ENCODE peak calls at places on chromosomes 12 and 14, in five cellular contexts. One of them, this sample, is unnamed.
A peak's percentile ranks its signal among the peaks of the same experiment; 100 is the strongest.

GRCh38 chr12:38823743-38824142 is 81.6 kb downstream of the CPNE8 start:
- DNase-seq in germinal center: no peak
- DNase-seq in NCI-H345: no peak
- DNase-seq in uterus: no peak
- DNase-seq in HS-5: peak; percentile 18
- DNase-seq in this sample: no peak

GRCh38 chr12:51270847-51271518 is 768 bp upstream of the SMAGP start:
- DNase-seq in germinal center: peak; percentile 18
- DNase-seq in NCI-H345: no peak
- DNase-seq in uterus: no peak
- DNase-seq in HS-5: peak; percentile 87
- DNase-seq in this sample: peak; percentile 76

GRCh38 chr12:71945883-71946282 is 7.2 kb downstream of the TPH2 start:
- DNase-seq in germinal center: no peak
- DNase-seq in NCI-H345: no peak
- DNase-seq in uterus: no peak
- DNase-seq in HS-5: no peak
- DNase-seq in this sample: no peak

GRCh38 chr14:73502017-73502619 is 11.4 kb downstream of the RIOX1 start:
- DNase-seq in germinal center: no peak
- DNase-seq in NCI-H345: no peak
- DNase-seq in uterus: no peak
- DNase-seq in HS-5: no peak
- DNase-seq in this sample: no peak

GRCh38 chr14:79369359-79370332 is 841.7 kb downstream of the DIO2 start:
- DNase-seq in germinal center: no peak
- DNase-seq in NCI-H345: no peak
- DNase-seq in uterus: peak; percentile 79
- DNase-seq in HS-5: peak; percentile 84
- DNase-seq in this sample: peak; percentile 62

GRCh38 chr14:35963209-35963608 is 137.1 kb downstream of the BRMS1L start:
- DNase-seq in germinal center: peak; percentile 8
- DNase-seq in NCI-H345: no peak
- DNase-seq in uterus: no peak
- DNase-seq in HS-5: no peak
- DNase-seq in this sample: no peak

GRCh38 chr14:70885343-70886014 is 21.8 kb upstream of the PCNX1 start:
- DNase-seq in germinal center: no peak
- DNase-seq in NCI-H345: no peak
- DNase-seq in uterus: no peak
- DNase-seq in HS-5: no peak
- DNase-seq in this sample: no peak

GRCh38 chr12:105561981-105562726 is 231.7 kb downstream of the C12orf75 start:
- DNase-seq in germinal center: no peak
- DNase-seq in NCI-H345: peak; percentile 17
- DNase-seq in uterus: peak; percentile 76
- DNase-seq in HS-5: peak; percentile 80
- DNase-seq in this sample: peak; percentile 37

GRCh38 chr12:79482323-79482722 is 208.4 kb downstream of the PAWR start:
- DNase-seq in germinal center: no peak
- DNase-seq in NCI-H345: no peak
- DNase-seq in uterus: no peak
- DNase-seq in HS-5: no peak
- DNase-seq in this sample: no peak

GRCh38 chr14:102215071-102215470 is 75.4 kb downstream of the WDR20 start:
- DNase-seq in germinal center: no peak
- DNase-seq in NCI-H345: no peak
- DNase-seq in uterus: peak; percentile 43
- DNase-seq in HS-5: no peak
- DNase-seq in this sample: no peak

GRCh38 chr12:9798008-9798619 is 29.2 kb upstream of the KLRF1 start:
- DNase-seq in germinal center: peak; percentile 32
- DNase-seq in NCI-H345: no peak
- DNase-seq in uterus: no peak
- DNase-seq in HS-5: no peak
- DNase-seq in this sample: peak; percentile 83

GRCh38 chr12:102396276-102396675 is 84.1 kb downstream of the IGF1 start:
- DNase-seq in germinal center: no peak
- DNase-seq in NCI-H345: no peak
- DNase-seq in uterus: no peak
- DNase-seq in HS-5: no peak
- DNase-seq in this sample: no peak

GRCh38 chr14:23538785-23539184 is 12.8 kb downstream of the ZFHX2 start:
- DNase-seq in germinal center: no peak
- DNase-seq in NCI-H345: no peak
- DNase-seq in uterus: no peak
- DNase-seq in HS-5: no peak
- DNase-seq in this sample: no peak

GRCh38 chr12:32273712-32274111 is 125.6 kb upstream of the FGD4 start:
- DNase-seq in germinal center: peak; percentile 63
- DNase-seq in NCI-H345: no peak
- DNase-seq in uterus: no peak
- DNase-seq in HS-5: no peak
- DNase-seq in this sample: no peak

GRCh38 chr12:12715459-12716150 is 1.6 kb upstream of the CDKN1B start:
- DNase-seq in germinal center: no peak
- DNase-seq in NCI-H345: peak; percentile 32
- DNase-seq in uterus: no peak
- DNase-seq in HS-5: no peak
- DNase-seq in this sample: no peak

GRCh38 chr14:53491256-53491905 is 338.3 kb upstream of the DDHD1 start:
- DNase-seq in germinal center: no peak
- DNase-seq in NCI-H345: no peak
- DNase-seq in uterus: no peak
- DNase-seq in HS-5: no peak
- DNase-seq in this sample: no peak

GRCh38 chr14:72894623-72895378 is 900 bp upstream of the DPF3 start:
- DNase-seq in germinal center: peak; percentile 10
- DNase-seq in NCI-H345: no peak
- DNase-seq in uterus: no peak
- DNase-seq in HS-5: no peak
- DNase-seq in this sample: no peak

GRCh38 chr14:101499080-101499479 is 62.2 kb upstream of the DIO3 start:
- DNase-seq in germinal center: no peak
- DNase-seq in NCI-H345: no peak
- DNase-seq in uterus: peak; percentile 26
- DNase-seq in HS-5: no peak
- DNase-seq in this sample: no peak

GRCh38 chr12:69929125-69929524 is 104.1 kb downstream of the MYRFL start:
- DNase-seq in germinal center: no peak
- DNase-seq in NCI-H345: no peak
- DNase-seq in uterus: no peak
- DNase-seq in HS-5: no peak
- DNase-seq in this sample: no peak

GRCh38 chr12:132284618-132285310 is 44.6 kb downstream of the GALNT9 start:
- DNase-seq in germinal center: no peak
- DNase-seq in NCI-H345: no peak
- DNase-seq in uterus: no peak
- DNase-seq in HS-5: peak; percentile 2
- DNase-seq in this sample: peak; percentile 12

GRCh38 chr14:58815046-58815701 is 177.4 kb downstream of the DACT1 start:
- DNase-seq in germinal center: no peak
- DNase-seq in NCI-H345: peak; percentile 16
- DNase-seq in uterus: no peak
- DNase-seq in HS-5: peak; percentile 36
- DNase-seq in this sample: no peak

GRCh38 chr12:659090-659683 is 4.1 kb downstream of the NINJ2 start:
- DNase-seq in germinal center: peak; percentile 67
- DNase-seq in NCI-H345: no peak
- DNase-seq in uterus: no peak
- DNase-seq in HS-5: no peak
- DNase-seq in this sample: no peak

GRCh38 chr14:99273724-99274345 is 1.8 kb upstream of the BCL11B start:
- DNase-seq in germinal center: no peak
- DNase-seq in NCI-H345: peak; percentile 33
- DNase-seq in uterus: no peak
- DNase-seq in HS-5: no peak
- DNase-seq in this sample: no peak

GRCh38 chr12:65953621-65954020 is 129.3 kb downstream of the HMGA2 start:
- DNase-seq in germinal center: no peak
- DNase-seq in NCI-H345: no peak
- DNase-seq in uterus: no peak
- DNase-seq in HS-5: peak; percentile 63
- DNase-seq in this sample: no peak

GRCh38 chr12:108980831-108981618 is 39.8 kb downstream of the SVOP start:
- DNase-seq in germinal center: no peak
- DNase-seq in NCI-H345: no peak
- DNase-seq in uterus: no peak
- DNase-seq in HS-5: peak; percentile 14
- DNase-seq in this sample: no peak

GRCh38 chr12:54546511-54546910 is 2.9 kb upstream of the PDE1B start:
- DNase-seq in germinal center: no peak
- DNase-seq in NCI-H345: no peak
- DNase-seq in uterus: no peak
- DNase-seq in HS-5: no peak
- DNase-seq in this sample: no peak

GRCh38 chr14:92897922-92898599 is 24.9 kb upstream of the CHGA start:
- DNase-seq in germinal center: no peak
- DNase-seq in NCI-H345: no peak
- DNase-seq in uterus: no peak
- DNase-seq in HS-5: no peak
- DNase-seq in this sample: no peak

GRCh38 chr12:92065018-92065499 is 80.6 kb downstream of the BTG1 start:
- DNase-seq in germinal center: no peak
- DNase-seq in NCI-H345: peak; percentile 90
- DNase-seq in uterus: peak; percentile 45
- DNase-seq in HS-5: no peak
- DNase-seq in this sample: no peak